ENCODE peak calls at places on chromosomes 7 and 10, in six cellular contexts. X is heart right ventricle; M is GM23248; B is HCT116; K is hepatocyte; O is CD4-positive, alpha-beta T cell. G is an unnamed sample.
A peak's percentile ranks its signal among the peaks of the same experiment; 100 is the strongest.

GRCh38 chr7:92645531-92646061 is 55.4 kb upstream of the FAM133B start:
- DNase-seq in X (no peak), M (no peak), B (peak; percentile 45), K (peak; percentile 66), O (no peak), G (no peak)

GRCh38 chr7:76272142-76272541 is 30.3 kb upstream of the HSPB1 start:
- DNase-seq in X (no peak), M (no peak), B (no peak), K (no peak), O (no peak), G (no peak)

GRCh38 chr7:2825595-2826227 is 18.4 kb downstream of the GNA12 start:
- DNase-seq in X (no peak), M (no peak), B (no peak), K (no peak), O (no peak), G (no peak)

GRCh38 chr10:86698207-86698940 is 30.1 kb downstream of the LDB3 start:
- DNase-seq in X (no peak), M (no peak), B (no peak), K (no peak), O (no peak), G (no peak)

GRCh38 chr7:36011588-36011965 is 141.5 kb upstream of the EEPD1 start:
- DNase-seq in X (no peak), M (no peak), B (no peak), K (no peak), O (no peak), G (no peak)

GRCh38 chr7:148011753-148012152 is 578.8 kb upstream of the C7orf33 start:
- DNase-seq in X (no peak), M (no peak), B (no peak), K (no peak), O (no peak), G (no peak)

GRCh38 chr7:134645935-134646334 is 718 bp upstream of the BPGM start:
- DNase-seq in X (peak; percentile 9), M (peak; percentile 83), B (no peak), K (peak; percentile 31), O (no peak), G (no peak)

GRCh38 chr10:59872892-59873463 is 33.4 kb downstream of the CCDC6 start:
- DNase-seq in X (peak; percentile 41), M (peak; percentile 80), B (no peak), K (peak; percentile 27), O (no peak), G (peak; percentile 41)

GRCh38 chr10:79103078-79103477 is 34.3 kb downstream of the ZMIZ1 start:
- DNase-seq in X (no peak), M (no peak), B (no peak), K (no peak), O (no peak), G (no peak)

GRCh38 chr10:79103585-79103984 is 34.8 kb downstream of the ZMIZ1 start:
- DNase-seq in X (no peak), M (peak; percentile 44), B (no peak), K (no peak), O (no peak), G (no peak)

GRCh38 chr10:79100761-79101160 is 32.0 kb downstream of the ZMIZ1 start:
- DNase-seq in X (no peak), M (no peak), B (no peak), K (no peak), O (no peak), G (no peak)

GRCh38 chr10:79101560-79101971 is 32.8 kb downstream of the ZMIZ1 start:
- DNase-seq in X (no peak), M (no peak), B (no peak), K (no peak), O (no peak), G (no peak)

GRCh38 chr10:79102056-79102874 is 33.5 kb downstream of the ZMIZ1 start:
- DNase-seq in X (peak; percentile 69), M (peak; percentile 72), B (no peak), K (peak; percentile 67), O (no peak), G (peak; percentile 76)
- H3K27ac ChIP-seq in X (peak overlapping the region; percentile 87), M (peak overlapping the region; percentile 40), B (peak overlapping the region; percentile 30), K (peak overlapping the region; percentile 69), O (no peak overlapping the region), G (peak overlapping the region; percentile 71)

GRCh38 chr10:77393821-77394501 is 243.6 kb downstream of the KCNMA1 start:
- DNase-seq in X (no peak), M (no peak), B (no peak), K (no peak), O (no peak), G (no peak)
- H3K27ac ChIP-seq in X (no peak overlapping the region), M (no peak overlapping the region), B (no peak overlapping the region), K (no peak overlapping the region), O (no peak overlapping the region), G (no peak overlapping the region)

DNA sequence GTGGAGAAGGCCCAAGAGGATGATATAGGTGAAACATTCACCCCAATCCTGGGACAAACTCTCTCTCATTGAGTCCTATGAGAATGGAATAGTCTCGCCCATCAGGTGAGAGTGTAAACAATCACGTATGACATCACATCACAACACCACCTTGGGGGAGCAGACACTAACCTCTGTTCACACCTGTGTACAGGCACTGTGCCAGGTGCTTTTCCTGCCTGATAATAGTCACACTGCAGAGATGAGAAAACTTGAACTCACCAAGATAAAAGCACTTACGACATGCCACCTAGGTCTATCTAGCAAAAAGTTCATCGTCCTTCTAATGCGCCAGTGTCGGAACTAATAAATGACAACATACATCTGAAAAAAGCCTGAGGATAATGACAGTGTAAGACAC is 187.8 kb downstream of the FAM107B start:
- DNase-seq in X (no peak), M (no peak), B (no peak), K (peak; percentile 52), O (peak; percentile 89), G (no peak)
- H3K27ac ChIP-seq in X (no peak overlapping the region), M (no peak overlapping the region), B (no peak overlapping the region), K (peak overlapping the region; percentile 68), O (peak overlapping the region; percentile 95), G (no peak overlapping the region)

GRCh38 chr7:106610996-106611886 is 49.7 kb downstream of the CCDC71L start:
- DNase-seq in X (no peak), M (no peak), B (no peak), K (no peak), O (no peak), G (no peak)

GRCh38 chr7:106612432-106612831 is 48.5 kb downstream of the CCDC71L start:
- DNase-seq in X (no peak), M (no peak), B (no peak), K (no peak), O (no peak), G (no peak)

GRCh38 chr7:106613279-106613678 is 47.7 kb downstream of the CCDC71L start:
- DNase-seq in X (no peak), M (no peak), B (no peak), K (no peak), O (no peak), G (no peak)

GRCh38 chr7:106613861-106614560 is 46.9 kb downstream of the CCDC71L start:
- DNase-seq in X (no peak), M (peak; percentile 67), B (no peak), K (no peak), O (no peak), G (no peak)

DNA sequence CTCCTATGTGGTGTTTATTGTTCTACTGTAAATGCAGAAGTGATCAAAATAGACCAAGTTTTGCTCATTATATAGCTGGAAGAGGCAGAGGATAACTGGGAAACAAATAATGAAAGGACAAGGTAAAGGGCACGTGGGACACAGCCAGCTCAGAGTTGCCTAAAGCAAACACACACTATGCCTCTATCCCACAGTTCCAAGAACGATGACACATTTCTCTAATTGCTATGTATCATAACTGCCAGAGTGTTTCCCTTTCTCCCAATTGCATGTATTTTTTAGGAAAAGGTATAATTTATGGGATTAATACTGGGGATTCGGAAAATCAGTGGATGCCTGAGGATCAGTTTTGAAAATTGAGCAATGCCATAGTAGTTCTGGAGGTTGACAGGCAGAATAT is 49.0 kb downstream of the CCDC71L start:
- DNase-seq in X (no peak), M (peak; percentile 67), B (no peak), K (peak; percentile 18), O (no peak), G (no peak)
- H3K27ac ChIP-seq in X (no peak overlapping the region), M (peak overlapping the region; percentile 43), B (no peak overlapping the region), K (peak overlapping the region; percentile 21), O (no peak overlapping the region), G (no peak overlapping the region)

GRCh38 chr7:4845740-4846142 is 16.1 kb downstream of the PAPOLB start:
- DNase-seq in X (no peak), M (peak; percentile 68), B (no peak), K (peak; percentile 26), O (no peak), G (no peak)
- H3K27ac ChIP-seq in X (peak overlapping the region; percentile 2), M (no peak overlapping the region), B (no peak overlapping the region), K (no peak overlapping the region), O (no peak overlapping the region), G (peak overlapping the region; percentile 14)

DNA sequence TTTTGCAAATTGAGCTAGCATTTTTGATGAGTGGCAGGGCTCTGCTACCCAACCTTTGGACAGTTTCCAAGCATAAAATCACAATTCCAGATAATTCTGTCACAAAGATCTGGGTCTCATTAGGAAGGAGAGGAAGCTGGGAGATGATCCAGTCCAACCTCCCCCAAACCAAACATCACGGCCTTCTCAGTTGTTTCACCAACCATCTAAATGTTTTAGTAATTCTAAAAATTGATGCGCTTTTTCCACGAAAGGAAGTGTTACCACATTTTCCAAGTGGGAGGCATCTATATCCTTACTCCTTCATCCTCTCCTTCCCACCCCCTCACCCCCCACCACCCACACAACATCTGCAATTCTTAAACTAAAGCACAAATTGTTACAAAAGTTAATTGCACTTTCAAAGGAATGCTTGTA is 108.3 kb downstream of the EGFR start:
- DNase-seq in X (no peak), M (peak; percentile 59), B (no peak), K (no peak), O (no peak), G (no peak)
- H3K27ac ChIP-seq in X (peak overlapping the region; percentile 72), M (peak overlapping the region; percentile 99), B (peak overlapping the region; percentile 56), K (peak overlapping the region; percentile 54), O (no peak overlapping the region), G (peak overlapping the region; percentile 77)

GRCh38 chr10:72038458-72039001 is 49.8 kb downstream of the SPOCK2 start:
- DNase-seq in X (no peak), M (peak; percentile 94), B (no peak), K (peak; percentile 54), O (no peak), G (no peak)
- H3K27ac ChIP-seq in X (no peak overlapping the region), M (peak overlapping the region; percentile 50), B (no peak overlapping the region), K (peak overlapping the region; percentile 70), O (no peak overlapping the region), G (peak overlapping the region; percentile 13)